ENCODE peak calls at places on chromosomes 12 and 14, in ten cellular contexts. T is T-helper 22 cell, E is mucosa of descending colon, M is AML-193, Y is B cell, U is skeletal muscle cell, N is cardiac fibroblast, P is kidney, Q is heart left ventricle, V is Peyer's patch. B is an unnamed sample.

GRCh38 chr14:93962701-93963601 is 13.4 kb downstream of the ASB2 start:
- DNase-seq in U (no peak), Q (no peak), E (peak; percentile 50), T (peak; percentile 53), N (no peak), M (peak; percentile 74), P (peak; percentile 65), V (no peak), Y (peak; percentile 87), B (peak; percentile 57)

GRCh38 chr14:23548351-23549318 is 2.9 kb downstream of the ZFHX2 start:
- DNase-seq in E (no peak), V (no peak), Q (no peak), T (no peak), M (no peak), P (peak; percentile 63), N (peak; percentile 38), U (no peak), Y (no peak), B (no peak)

GRCh38 chr14:36582011-36582873 is at the start of gene NKX2-8:
- DNase-seq in N (no peak), Y (no peak), E (no peak), M (no peak), U (no peak), P (peak; percentile 69), V (no peak), Q (no peak), T (no peak), B (no peak)

GRCh38 chr12:65882504-65882903 is 58.2 kb downstream of the HMGA2 start:
- DNase-seq in P (no peak), T (no peak), Y (no peak), N (no peak), V (no peak), M (no peak), U (no peak), E (no peak), Q (peak; percentile 31), B (peak; percentile 47)

GRCh38 chr14:31122921-31123320 is 84.7 kb downstream of the HECTD1 start:
- DNase-seq in T (no peak), N (no peak), Y (no peak), P (no peak), E (no peak), Q (no peak), M (no peak), U (no peak), V (no peak), B (no peak)

GRCh38 chr12:31234053-31234835 is 91.7 kb downstream of the SINHCAF start:
- DNase-seq in N (no peak), P (no peak), V (no peak), U (peak; percentile 26), Y (no peak), E (no peak), Q (no peak), T (no peak), M (no peak), B (no peak)

GRCh38 chr12:104504151-104504550 is 47.4 kb downstream of the CHST11 start:
- DNase-seq in Y (no peak), E (no peak), M (no peak), U (no peak), T (no peak), Q (no peak), N (no peak), P (no peak), V (no peak), B (no peak)

GRCh38 chr12:106107566-106107965 is 31.2 kb downstream of the NUAK1 start:
- DNase-seq in P (no peak), U (no peak), N (peak; percentile 45), Q (no peak), T (no peak), V (no peak), M (no peak), Y (no peak), E (no peak), B (peak; percentile 56)

GRCh38 chr12:63989301-63989845 is 144.9 kb downstream of the SRGAP1 start:
- DNase-seq in P (no peak), T (no peak), Q (no peak), E (no peak), U (no peak), V (no peak), Y (no peak), M (no peak), N (peak; percentile 54), B (peak; percentile 38)

GRCh38 chr12:129145381-129145780 is 292.1 kb downstream of the GLT1D1 start:
- DNase-seq in N (no peak), P (no peak), Q (no peak), T (no peak), E (no peak), Y (no peak), U (no peak), M (no peak), V (no peak), B (no peak)

GRCh38 chr12:72815421-72815820 is 543.3 kb downstream of the TRHDE start:
- DNase-seq in M (no peak), E (no peak), V (no peak), P (no peak), Y (no peak), N (no peak), T (no peak), Q (no peak), U (no peak), B (no peak)

GRCh38 chr14:29971101-29971500 is 43.5 kb upstream of the PRKD1 start:
- DNase-seq in Q (no peak), M (no peak), P (peak; percentile 51), T (no peak), E (no peak), V (no peak), N (no peak), Y (no peak), U (no peak), B (no peak)

GRCh38 chr14:75254901-75255300 is 23.7 kb upstream of the FOS start:
- DNase-seq in Y (no peak), E (peak; percentile 64), T (no peak), U (no peak), Q (no peak), V (peak; percentile 73), P (no peak), M (no peak), N (no peak), B (peak; percentile 27)

GRCh38 chr12:105502426-105502930 is 172.0 kb downstream of the C12orf75 start:
- DNase-seq in P (no peak), Y (no peak), M (no peak), U (no peak), V (no peak), Q (no peak), T (no peak), N (no peak), E (no peak), B (no peak)

GRCh38 chr12:2856901-2857495 is at the start of gene TEX52:
- DNase-seq in U (no peak), M (no peak), N (no peak), P (no peak), Q (no peak), E (no peak), V (no peak), T (no peak), Y (no peak), B (no peak)

GRCh38 chr14:53011053-53011462 is 60.2 kb upstream of the FERMT2 start:
- DNase-seq in Q (peak; percentile 77), Y (no peak), V (no peak), T (no peak), N (peak; percentile 99), M (no peak), U (peak; percentile 100), P (peak; percentile 76), E (no peak), B (no peak)

GRCh38 chr14:89215166-89215940 is 201.7 kb downstream of the FOXN3 start:
- DNase-seq in U (no peak), N (peak; percentile 10), T (no peak), Q (no peak), V (no peak), E (no peak), P (no peak), M (no peak), Y (no peak), B (no peak)

GRCh38 chr14:68458840-68459469 is 333.9 kb downstream of the ZFP36L1 start:
- DNase-seq in E (no peak), U (peak; percentile 79), V (no peak), N (peak; percentile 54), Y (no peak), M (no peak), P (peak; percentile 81), Q (peak; percentile 58), T (no peak), B (peak; percentile 84)

GRCh38 chr14:77265187-77265515 is 5.9 kb downstream of the NGB start:
- DNase-seq in Y (no peak), V (no peak), M (no peak), E (no peak), T (no peak), P (no peak), N (no peak), U (no peak), Q (no peak), B (no peak)

GRCh38 chr12:131833896-131834641 is 5.9 kb downstream of the MMP17 start:
- DNase-seq in T (no peak), E (no peak), M (no peak), P (peak; percentile 62), Y (no peak), U (no peak), Q (no peak), V (peak; percentile 40), N (peak; percentile 21), B (peak; percentile 48)

GRCh38 chr14:74614508-74615495 is 2.8 kb upstream of the LTBP2 start:
- DNase-seq in E (no peak), T (no peak), N (no peak), P (no peak), Y (no peak), M (no peak), U (no peak), Q (no peak), V (no peak), B (no peak)

GRCh38 chr12:52884526-52885293 is 20.2 kb downstream of the KRT8 start:
- DNase-seq in Q (peak; percentile 76), N (peak; percentile 64), P (peak; percentile 89), M (peak; percentile 40), U (no peak), V (peak; percentile 90), T (peak; percentile 28), E (peak; percentile 89), Y (peak; percentile 73), B (peak; percentile 61)

GRCh38 chr12:49037111-49037946 is 18.8 kb upstream of the PRKAG1 start:
- DNase-seq in Y (no peak), N (no peak), V (peak; percentile 39), T (no peak), M (no peak), U (no peak), P (peak; percentile 62), E (peak; percentile 12), Q (peak; percentile 72), B (no peak)

GRCh38 chr14:71716371-71716770 is 215.9 kb upstream of the RGS6 start:
- DNase-seq in M (no peak), T (no peak), E (no peak), V (no peak), P (no peak), N (peak; percentile 61), U (peak; percentile 68), Y (no peak), Q (no peak), B (peak; percentile 3)

GRCh38 chr12:116808113-116808786 is 70.1 kb downstream of the RNFT2 start:
- DNase-seq in Q (no peak), N (no peak), M (no peak), T (no peak), Y (no peak), U (no peak), V (no peak), E (no peak), P (no peak), B (no peak)

GRCh38 chr12:101746661-101747060 is 7.4 kb upstream of the SYCP3 start:
- DNase-seq in Q (no peak), V (no peak), P (no peak), E (no peak), Y (no peak), U (no peak), N (peak; percentile 22), T (no peak), M (no peak), B (no peak)

GRCh38 chr14:21044106-21044618 is 2.0 kb downstream of the RNASE7 start:
- DNase-seq in P (no peak), N (no peak), V (no peak), M (peak; percentile 34), U (no peak), T (peak; percentile 9), Q (peak; percentile 47), Y (no peak), E (peak; percentile 50), B (peak; percentile 45)

GRCh38 chr12:30019386-30020140 is 235.8 kb upstream of the TMTC1 start:
- DNase-seq in N (no peak), P (no peak), M (no peak), E (no peak), Y (no peak), Q (no peak), U (no peak), T (no peak), V (no peak), B (no peak)